ENCODE peak calls at places on chromosomes 11 and 22, in nine cellular contexts. O, R, X, G, E, D, J, B and K are unnamed samples.
A peak's percentile ranks its signal among the peaks of the same experiment; 100 is the strongest.

GRCh38 chr22:45768490-45768889 is 96.9 kb downstream of the ATXN10 start:
- DNase-seq in R (no peak), B (no peak), X (no peak), O (peak; percentile 57), E (peak; percentile 69), D (no peak), J (no peak), G (no peak), K (no peak)

GRCh38 chr11:124748481-124749338 is 3.3 kb downstream of the VSIG2 start:
- DNase-seq in B (no peak), X (no peak), J (peak; percentile 67), R (no peak), E (no peak), O (no peak), D (no peak), G (no peak), K (peak; percentile 75)

GRCh38 chr22:23826510-23827350 is 12.1 kb downstream of the DERL3 start:
- DNase-seq in B (peak; percentile 2), J (peak; percentile 77), R (peak; percentile 86), E (no peak), O (peak; percentile 1), G (no peak), D (no peak), X (no peak), K (no peak)

GRCh38 chr11:66264893-66265292 is 3.5 kb upstream of the RAB1B start:
- DNase-seq in G (no peak), R (peak; percentile 59), J (peak; percentile 25), E (peak; percentile 93), O (peak; percentile 55), X (peak; percentile 34), B (no peak), D (peak; percentile 41), K (peak; percentile 41)

GRCh38 chr11:69218271-69218682 is 62.5 kb downstream of the SMIM38 start:
- DNase-seq in B (no peak), X (no peak), O (no peak), D (no peak), E (no peak), R (no peak), G (no peak), J (no peak), K (no peak)

GRCh38 chr22:36198936-36199616 is 2.5 kb downstream of the APOL4 start:
- DNase-seq in E (no peak), B (no peak), R (no peak), J (no peak), O (no peak), X (no peak), D (no peak), G (no peak), K (peak; percentile 6)

GRCh38 chr11:95095858-95096587 is 6.4 kb downstream of the ENDOD1 start:
- DNase-seq in B (no peak), R (no peak), O (no peak), X (peak; percentile 55), G (no peak), E (no peak), D (peak; percentile 75), J (peak; percentile 85), K (peak; percentile 57)

GRCh38 chr11:65743928-65744698 is 23.5 kb upstream of the RNASEH2C start:
- DNase-seq in G (peak; percentile 62), D (peak; percentile 6), J (peak; percentile 59), X (peak; percentile 62), R (peak; percentile 73), E (peak; percentile 78), B (peak; percentile 46), O (peak; percentile 45), K (peak; percentile 70)

GRCh38 chr11:75820636-75821035 is 5.6 kb downstream of the UVRAG start:
- DNase-seq in E (no peak), B (no peak), R (no peak), O (no peak), D (no peak), G (no peak), J (peak; percentile 66), X (no peak), K (peak; percentile 40)

GRCh38 chr11:11450744-11451362 is 97.8 kb upstream of the CSNK2A3 start:
- DNase-seq in O (no peak), J (peak; percentile 15), E (no peak), D (no peak), X (no peak), G (peak; percentile 26), B (no peak), R (no peak), K (peak; percentile 51)

GRCh38 chr11:65709661-65710060 is 2.4 kb upstream of the KAT5 start:
- DNase-seq in R (no peak), J (no peak), B (peak; percentile 59), G (no peak), D (no peak), O (no peak), X (no peak), E (no peak), K (no peak)

GRCh38 chr11:20337526-20338154 is 25.9 kb upstream of the HTATIP2 start:
- DNase-seq in X (peak; percentile 57), O (peak; percentile 81), J (peak; percentile 44), R (peak; percentile 74), G (peak; percentile 27), B (peak; percentile 54), E (peak; percentile 68), D (peak; percentile 4), K (peak; percentile 47)

GRCh38 chr11:28169816-28170215 is 61.6 kb downstream of the METTL15 start:
- DNase-seq in G (no peak), X (no peak), J (peak; percentile 42), R (no peak), B (no peak), D (no peak), O (no peak), E (no peak), K (no peak)

GRCh38 chr11:6695377-6695776 is 12.2 kb upstream of the MRPL17 start:
- DNase-seq in G (no peak), E (no peak), D (no peak), X (no peak), O (no peak), B (no peak), R (no peak), J (peak; percentile 79), K (no peak)

GRCh38 chr22:49971232-49972162 is 10.9 kb downstream of the PIM3 start:
- DNase-seq in D (no peak), J (peak; percentile 63), G (no peak), R (peak; percentile 71), E (peak; percentile 61), X (peak; percentile 7), O (peak; percentile 64), B (peak; percentile 91), K (peak; percentile 49)

GRCh38 chr22:30275625-30276024 is 9.0 kb upstream of the OSM start:
- DNase-seq in R (no peak), X (no peak), G (no peak), B (no peak), E (no peak), J (no peak), D (peak; percentile 37), O (no peak), K (no peak)
- TF ChIP-seq EZH2phosphoT487 in R (no peak), X (no peak), G (no peak), B (no peak), E (no peak), J (no peak), D (no peak), O (no peak), K (no peak)

GRCh38 chr11:109971184-109971523 is 122.0 kb upstream of the ZC3H12C start:
- DNase-seq in E (peak; percentile 20), R (no peak), O (peak; percentile 12), X (no peak), D (peak; percentile 27), J (peak; percentile 60), G (no peak), B (no peak), K (peak; percentile 68)

GRCh38 chr11:109972181-109972715 is 120.9 kb upstream of the ZC3H12C start:
- DNase-seq in R (no peak), D (peak; percentile 80), J (no peak), E (no peak), G (no peak), X (peak; percentile 75), O (no peak), B (no peak), K (no peak)

GRCh38 chr11:109968781-109969180 is 124.4 kb upstream of the ZC3H12C start:
- DNase-seq in G (no peak), D (no peak), E (no peak), R (no peak), X (no peak), O (no peak), J (no peak), B (no peak), K (no peak)

GRCh38 chr11:109972939-109973338 is 120.3 kb upstream of the ZC3H12C start:
- DNase-seq in X (no peak), R (no peak), J (peak; percentile 27), O (no peak), E (no peak), G (no peak), D (no peak), B (no peak), K (no peak)

GRCh38 chr11:109970516-109971183 is 122.5 kb upstream of the ZC3H12C start:
- DNase-seq in O (no peak), J (no peak), R (no peak), G (no peak), E (no peak), X (peak; percentile 73), B (no peak), D (no peak), K (no peak)
- H3K4me3 ChIP-seq in O (no peak overlapping the region), J (no peak overlapping the region), R (no peak overlapping the region), G (no peak overlapping the region), E (no peak overlapping the region), X (no peak overlapping the region), B (no peak overlapping the region), D (no peak overlapping the region), K (no peak overlapping the region)

GRCh38 chr11:129434641-129435498 is 59.2 kb downstream of the BARX2 start:
- DNase-seq in G (no peak), R (no peak), X (no peak), B (no peak), D (no peak), J (no peak), O (no peak), E (no peak), K (peak; percentile 25)
- TF ChIP-seq EZH2phosphoT487 in G (no peak), R (no peak), X (no peak), B (no peak), D (no peak), J (no peak), O (no peak), E (no peak), K (no peak)

GRCh38 chr11:58632510-58632909 is 10.0 kb downstream of the CNTF start:
- DNase-seq in J (no peak), G (no peak), B (no peak), X (no peak), D (no peak), E (no peak), O (no peak), R (no peak), K (no peak)
- H3K4me3 ChIP-seq in J (no peak overlapping the region), G (no peak overlapping the region), B (no peak overlapping the region), X (no peak overlapping the region), D (no peak overlapping the region), E (no peak overlapping the region), O (no peak overlapping the region), R (no peak overlapping the region), K (no peak overlapping the region)